ENCODE peak calls at places on chromosomes 7 and 10, in four cellular contexts. G is NCI-H774; N is activated CD4-positive, CD25-positive, alpha-beta regulatory T cell treated with anti-CD3 and anti-CD28 coated beads, Interleukin-2, amount 50 U/mL, for 16 hours; R is MG63. H is an unnamed sample.

GRCh38 chr7:3244241-3244814 is 56.7 kb upstream of the SDK1 start:
- DNase-seq in G (no peak), N (no peak), R (peak), H (peak)

GRCh38 chr10:132133449-132134291 is 53.1 kb upstream of the DPYSL4 start:
- DNase-seq in G (no peak), N (no peak), R (no peak), H (no peak)

GRCh38 chr7:144057954-144058353 is 9.2 kb downstream of the OR2A5 start:
- DNase-seq in G (no peak), N (no peak), R (peak), H (peak)

GRCh38 chr7:82015751-82016150 is 245.9 kb upstream of the HGF start:
- DNase-seq in G (no peak), N (no peak), R (no peak), H (peak)

GRCh38 chr10:80104066-80104926 is 25.8 kb downstream of the TMEM254 start:
- DNase-seq in G (no peak), N (no peak), R (peak), H (peak)

GRCh38 chr7:66697451-66698438 is 42.8 kb upstream of the RABGEF1 start:
- DNase-seq in G (no peak), N (no peak), R (peak), H (peak)

GRCh38 chr7:97174308-97174707 is 56.8 kb downstream of the SDHAF3 start:
- DNase-seq in G (no peak), N (no peak), R (no peak), H (peak)

GRCh38 chr7:1954366-1955004 is 278.3 kb downstream of the MAD1L1 start:
- DNase-seq in G (no peak), N (no peak), R (no peak), H (peak)

GRCh38 chr10:25818751-25819150 is 115.3 kb upstream of the MYO3A start:
- DNase-seq in G (no peak), N (no peak), R (no peak), H (no peak)

GRCh38 chr7:63789378-63790176 is 209.1 kb upstream of the ZNF722 start:
- DNase-seq in G (no peak), N (no peak), R (no peak), H (no peak)

GRCh38 chr7:134907000-134907399 is 79.3 kb upstream of the AGBL3 start:
- DNase-seq in G (no peak), N (no peak), R (no peak), H (no peak)

GRCh38 chr10:122478971-122479370 is 17.6 kb downstream of the HTRA1 start:
- DNase-seq in G (no peak), N (no peak), R (no peak), H (no peak)

GRCh38 chr7:19853261-19853832 is 79.9 kb upstream of the TMEM196 start:
- DNase-seq in G (no peak), N (no peak), R (no peak), H (no peak)

GRCh38 chr7:34939175-34939574 is 98.1 kb downstream of the DPY19L1 start:
- DNase-seq in G (no peak), N (no peak), R (no peak), H (peak)

GRCh38 chr10:128210215-128211063 is 84.2 kb upstream of the MKI67 start:
- DNase-seq in G (no peak), N (peak), R (peak), H (peak)

GRCh38 chr10:3893904-3894563 is 109.0 kb upstream of the KLF6 start:
- DNase-seq in G (no peak), N (no peak), R (no peak), H (peak)

GRCh38 chr7:2530076-2530967 is 10.7 kb downstream of the LFNG start:
- DNase-seq in G (no peak), N (peak), R (no peak), H (no peak)

GRCh38 chr7:28955356-28955722 is 2.8 kb downstream of the TRIL start:
- DNase-seq in G (no peak), N (no peak), R (no peak), H (no peak)

GRCh38 chr7:78345979-78346378 is 547.4 kb downstream of the PHTF2 start:
- DNase-seq in G (no peak), N (no peak), R (no peak), H (no peak)

GRCh38 chr7:99429756-99430155 is 8.8 kb downstream of the PTCD1 start:
- DNase-seq in G (no peak), N (no peak), R (no peak), H (no peak)

GRCh38 chr7:133645870-133646492 is 393.1 kb downstream of the EXOC4 start:
- DNase-seq in G (no peak), N (no peak), R (no peak), H (peak)

GRCh38 chr7:19023477-19023876 is 94.0 kb downstream of the TWIST1 start:
- DNase-seq in G (no peak), N (no peak), R (no peak), H (no peak)

GRCh38 chr7:1521454-1521853 is 9.0 kb upstream of the MAFK start:
- DNase-seq in G (no peak), N (no peak), R (no peak), H (no peak)

GRCh38 chr10:90917231-90917967 is 3.5 kb downstream of the ANKRD1 start:
- DNase-seq in G (no peak), N (no peak), R (no peak), H (peak)

GRCh38 chr10:49183596-49184542 is 4.3 kb downstream of the TMEM273 start:
- DNase-seq in G (no peak), N (no peak), R (no peak), H (no peak)

GRCh38 chr7:148050492-148051158 is 539.9 kb upstream of the C7orf33 start:
- DNase-seq in G (no peak), N (no peak), R (no peak), H (no peak)

H was measured in fibroblast of villous mesenchyme.